ENCODE peak calls at places on chromosomes 4 and X, in nine cellular contexts. One of them, this sample, is unnamed.

GRCh38 chrX:71439898-71440297 is 73.7 kb downstream of the TAF1 start:
- DNase-seq in effector memory CD4-positive, alpha-beta T cell: no peak
- DNase-seq in CD8-positive, alpha-beta memory T cell: no peak
- DNase-seq in testis: no peak
- DNase-seq in brain microvascular endothelial cell: no peak
- DNase-seq in endodermal cell: no peak
- DNase-seq in neuronal stem cell: no peak
- DNase-seq in psoas muscle: no peak
- DNase-seq in adipocyte: no peak
- DNase-seq in this sample: no peak

GRCh38 chr4:113384600-113384999 is 335.1 kb downstream of the ANK2 start:
- DNase-seq in CD8-positive, alpha-beta memory T cell: no peak
- DNase-seq in neuronal stem cell: no peak
- DNase-seq in adipocyte: peak; percentile 29
- DNase-seq in testis: no peak
- DNase-seq in effector memory CD4-positive, alpha-beta T cell: no peak
- DNase-seq in brain microvascular endothelial cell: no peak
- DNase-seq in endodermal cell: no peak
- DNase-seq in psoas muscle: no peak
- DNase-seq in this sample: peak; percentile 64

GRCh38 chr4:33104190-33104773 is 2384.1 kb downstream of the PCDH7 start:
- DNase-seq in endodermal cell: no peak
- DNase-seq in CD8-positive, alpha-beta memory T cell: no peak
- DNase-seq in psoas muscle: no peak
- DNase-seq in adipocyte: peak; percentile 28
- DNase-seq in testis: no peak
- DNase-seq in brain microvascular endothelial cell: no peak
- DNase-seq in effector memory CD4-positive, alpha-beta T cell: no peak
- DNase-seq in neuronal stem cell: no peak
- DNase-seq in this sample: peak; percentile 6

GRCh38 chr4:38765391-38765790 is 17.4 kb downstream of the TLR10 start:
- DNase-seq in brain microvascular endothelial cell: peak; percentile 67
- DNase-seq in CD8-positive, alpha-beta memory T cell: no peak
- DNase-seq in neuronal stem cell: no peak
- DNase-seq in testis: no peak
- DNase-seq in effector memory CD4-positive, alpha-beta T cell: no peak
- DNase-seq in psoas muscle: no peak
- DNase-seq in endodermal cell: no peak
- DNase-seq in adipocyte: no peak
- DNase-seq in this sample: no peak

GRCh38 chrX:117429511-117429910 is 687.1 kb downstream of the KLHL13 start:
- DNase-seq in brain microvascular endothelial cell: no peak
- DNase-seq in psoas muscle: no peak
- DNase-seq in adipocyte: no peak
- DNase-seq in effector memory CD4-positive, alpha-beta T cell: no peak
- DNase-seq in testis: no peak
- DNase-seq in CD8-positive, alpha-beta memory T cell: no peak
- DNase-seq in neuronal stem cell: no peak
- DNase-seq in endodermal cell: no peak
- DNase-seq in this sample: no peak

GRCh38 chr4:82044141-82044993 is 329.4 kb downstream of the HNRNPD start:
- DNase-seq in adipocyte: peak; percentile 70
- DNase-seq in brain microvascular endothelial cell: peak; percentile 19
- DNase-seq in endodermal cell: peak; percentile 93
- DNase-seq in neuronal stem cell: peak; percentile 72
- DNase-seq in testis: peak; percentile 68
- DNase-seq in psoas muscle: peak; percentile 60
- DNase-seq in effector memory CD4-positive, alpha-beta T cell: no peak
- DNase-seq in CD8-positive, alpha-beta memory T cell: no peak
- DNase-seq in this sample: peak; percentile 54

GRCh38 chrX:49061916-49062315 is 3.1 kb downstream of the CCDC120 start:
- DNase-seq in endodermal cell: no peak
- DNase-seq in adipocyte: no peak
- DNase-seq in psoas muscle: no peak
- DNase-seq in testis: no peak
- DNase-seq in brain microvascular endothelial cell: no peak
- DNase-seq in CD8-positive, alpha-beta memory T cell: no peak
- DNase-seq in neuronal stem cell: no peak
- DNase-seq in effector memory CD4-positive, alpha-beta T cell: no peak
- DNase-seq in this sample: no peak

GRCh38 chr4:100742045-100742444 is 224.2 kb upstream of the EMCN start:
- DNase-seq in neuronal stem cell: no peak
- DNase-seq in effector memory CD4-positive, alpha-beta T cell: no peak
- DNase-seq in endodermal cell: no peak
- DNase-seq in brain microvascular endothelial cell: peak; percentile 40
- DNase-seq in adipocyte: peak; percentile 38
- DNase-seq in psoas muscle: no peak
- DNase-seq in testis: no peak
- DNase-seq in CD8-positive, alpha-beta memory T cell: no peak
- DNase-seq in this sample: peak; percentile 81

GRCh38 chr4:101678180-101678579 is 112.3 kb upstream of the BANK1 start:
- DNase-seq in endodermal cell: no peak
- DNase-seq in testis: no peak
- DNase-seq in adipocyte: peak; percentile 27
- DNase-seq in neuronal stem cell: no peak
- DNase-seq in psoas muscle: no peak
- DNase-seq in effector memory CD4-positive, alpha-beta T cell: no peak
- DNase-seq in brain microvascular endothelial cell: no peak
- DNase-seq in CD8-positive, alpha-beta memory T cell: no peak
- DNase-seq in this sample: no peak

GRCh38 chr4:38894340-38894982 is 26.9 kb downstream of the FAM114A1 start:
- DNase-seq in effector memory CD4-positive, alpha-beta T cell: no peak
- DNase-seq in testis: no peak
- DNase-seq in CD8-positive, alpha-beta memory T cell: no peak
- DNase-seq in brain microvascular endothelial cell: no peak
- DNase-seq in adipocyte: no peak
- DNase-seq in neuronal stem cell: no peak
- DNase-seq in endodermal cell: no peak
- DNase-seq in psoas muscle: no peak
- DNase-seq in this sample: no peak

GRCh38 chrX:139691493-139691842 is 16.5 kb downstream of the MCF2 start:
- DNase-seq in adipocyte: peak; percentile 4
- DNase-seq in effector memory CD4-positive, alpha-beta T cell: no peak
- DNase-seq in testis: peak; percentile 26
- DNase-seq in neuronal stem cell: no peak
- DNase-seq in CD8-positive, alpha-beta memory T cell: no peak
- DNase-seq in psoas muscle: no peak
- DNase-seq in brain microvascular endothelial cell: no peak
- DNase-seq in endodermal cell: no peak
- DNase-seq in this sample: peak; percentile 2

GRCh38 chrX:9770319-9770718 is 4.7 kb upstream of the GPR143 start:
- DNase-seq in CD8-positive, alpha-beta memory T cell: no peak
- DNase-seq in endodermal cell: peak; percentile 51
- DNase-seq in neuronal stem cell: no peak
- DNase-seq in brain microvascular endothelial cell: no peak
- DNase-seq in testis: no peak
- DNase-seq in effector memory CD4-positive, alpha-beta T cell: no peak
- DNase-seq in adipocyte: no peak
- DNase-seq in psoas muscle: no peak
- DNase-seq in this sample: peak; percentile 61

GRCh38 chrX:78375894-78376293 is 48.5 kb upstream of the CYSLTR1 start:
- DNase-seq in effector memory CD4-positive, alpha-beta T cell: no peak
- DNase-seq in neuronal stem cell: no peak
- DNase-seq in psoas muscle: no peak
- DNase-seq in testis: no peak
- DNase-seq in endodermal cell: no peak
- DNase-seq in brain microvascular endothelial cell: no peak
- DNase-seq in CD8-positive, alpha-beta memory T cell: no peak
- DNase-seq in adipocyte: no peak
- DNase-seq in this sample: no peak

GRCh38 chrX:53321216-53321942 is 40.0 kb upstream of the IQSEC2 start:
- DNase-seq in psoas muscle: peak; percentile 25
- DNase-seq in effector memory CD4-positive, alpha-beta T cell: no peak
- DNase-seq in brain microvascular endothelial cell: no peak
- DNase-seq in testis: no peak
- DNase-seq in adipocyte: peak; percentile 39
- DNase-seq in endodermal cell: peak; percentile 58
- DNase-seq in CD8-positive, alpha-beta memory T cell: no peak
- DNase-seq in neuronal stem cell: no peak
- DNase-seq in this sample: no peak

GRCh38 chr4:83043801-83044407 is 8.9 kb downstream of the COPS4 start:
- DNase-seq in endodermal cell: no peak
- DNase-seq in neuronal stem cell: no peak
- DNase-seq in effector memory CD4-positive, alpha-beta T cell: no peak
- DNase-seq in testis: no peak
- DNase-seq in adipocyte: peak; percentile 73
- DNase-seq in CD8-positive, alpha-beta memory T cell: no peak
- DNase-seq in psoas muscle: no peak
- DNase-seq in brain microvascular endothelial cell: peak; percentile 9
- DNase-seq in this sample: peak; percentile 51

GRCh38 chr4:99637174-99637573 is 20.5 kb downstream of the C4orf54 start:
- DNase-seq in psoas muscle: no peak
- DNase-seq in effector memory CD4-positive, alpha-beta T cell: no peak
- DNase-seq in testis: no peak
- DNase-seq in CD8-positive, alpha-beta memory T cell: no peak
- DNase-seq in endodermal cell: no peak
- DNase-seq in neuronal stem cell: no peak
- DNase-seq in adipocyte: no peak
- DNase-seq in brain microvascular endothelial cell: no peak
- DNase-seq in this sample: no peak

GRCh38 chrX:111318901-111319300 is 48.6 kb upstream of the CAPN6 start:
- DNase-seq in testis: no peak
- DNase-seq in effector memory CD4-positive, alpha-beta T cell: no peak
- DNase-seq in adipocyte: no peak
- DNase-seq in CD8-positive, alpha-beta memory T cell: no peak
- DNase-seq in psoas muscle: no peak
- DNase-seq in neuronal stem cell: no peak
- DNase-seq in brain microvascular endothelial cell: no peak
- DNase-seq in endodermal cell: no peak
- DNase-seq in this sample: no peak

GRCh38 chr4:181674315-181674714 is 568.9 kb upstream of the TENM3 start:
- DNase-seq in effector memory CD4-positive, alpha-beta T cell: no peak
- DNase-seq in CD8-positive, alpha-beta memory T cell: no peak
- DNase-seq in psoas muscle: no peak
- DNase-seq in brain microvascular endothelial cell: no peak
- DNase-seq in testis: no peak
- DNase-seq in endodermal cell: no peak
- DNase-seq in adipocyte: peak; percentile 76
- DNase-seq in neuronal stem cell: no peak
- DNase-seq in this sample: peak; percentile 66

GRCh38 chrX:153610834-153611209 is 11.9 kb upstream of the CCNQ start:
- DNase-seq in psoas muscle: no peak
- DNase-seq in CD8-positive, alpha-beta memory T cell: no peak
- DNase-seq in brain microvascular endothelial cell: no peak
- DNase-seq in neuronal stem cell: no peak
- DNase-seq in endodermal cell: no peak
- DNase-seq in effector memory CD4-positive, alpha-beta T cell: no peak
- DNase-seq in testis: no peak
- DNase-seq in adipocyte: no peak
- DNase-seq in this sample: no peak

DNA sequence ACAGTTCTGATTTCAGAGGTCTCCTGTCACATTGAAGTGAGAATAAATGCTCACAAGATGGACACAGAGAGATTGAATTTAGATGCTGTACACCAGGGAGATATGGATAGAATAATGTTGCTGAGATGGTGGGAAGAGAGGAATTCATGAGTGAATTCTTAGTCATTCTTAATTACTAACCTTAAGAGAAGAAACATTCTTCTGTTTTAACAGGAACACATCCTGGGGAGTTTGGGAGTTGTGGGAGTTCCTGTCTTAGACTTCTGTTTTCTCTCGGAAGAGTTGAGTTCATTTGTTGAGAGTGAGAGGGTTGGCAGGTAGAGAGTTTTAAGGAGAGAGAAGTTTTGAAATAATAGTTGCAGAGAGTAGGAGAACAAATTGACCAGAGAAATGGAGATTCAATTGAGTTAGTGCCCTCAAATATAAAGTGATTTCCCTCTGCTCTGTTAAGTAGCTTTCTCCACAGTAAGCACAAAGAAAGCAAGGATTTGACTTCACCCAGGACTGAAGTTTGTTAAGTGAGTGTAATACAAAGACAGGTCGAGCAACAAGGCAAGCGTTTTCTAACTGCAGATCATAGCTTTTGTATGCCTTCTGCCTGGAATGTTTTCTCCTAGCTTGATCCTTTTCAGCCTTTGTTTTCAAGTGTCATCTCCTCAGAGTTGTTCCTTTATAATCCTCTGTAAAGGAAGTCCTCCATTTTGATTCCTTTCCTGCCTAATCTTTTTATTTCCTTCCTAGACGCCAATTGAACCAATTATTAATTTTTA is 205.9 kb downstream of the RAPGEF2 start:
- DNase-seq in effector memory CD4-positive, alpha-beta T cell: no peak
- DNase-seq in adipocyte: peak; percentile 13
- DNase-seq in testis: no peak
- DNase-seq in psoas muscle: no peak
- DNase-seq in endodermal cell: no peak
- DNase-seq in neuronal stem cell: peak; percentile 64
- DNase-seq in brain microvascular endothelial cell: no peak
- DNase-seq in CD8-positive, alpha-beta memory T cell: no peak
- DNase-seq in this sample: peak; percentile 14
- H3K4me3 ChIP-seq in effector memory CD4-positive, alpha-beta T cell: no peak overlapping the region
- H3K4me3 ChIP-seq in adipocyte: no peak overlapping the region
- H3K4me3 ChIP-seq in testis: no peak overlapping the region
- H3K4me3 ChIP-seq in psoas muscle: no peak overlapping the region
- H3K4me3 ChIP-seq in endodermal cell: no peak overlapping the region
- H3K4me3 ChIP-seq in neuronal stem cell: no peak overlapping the region
- H3K4me3 ChIP-seq in brain microvascular endothelial cell: no peak overlapping the region
- H3K4me3 ChIP-seq in CD8-positive, alpha-beta memory T cell: no peak overlapping the region
- H3K4me3 ChIP-seq in this sample: no peak overlapping the region

GRCh38 chrX:37779857-37780256 is at the start of gene CYBB:
- DNase-seq in CD8-positive, alpha-beta memory T cell: no peak
- DNase-seq in endodermal cell: no peak
- DNase-seq in adipocyte: no peak
- DNase-seq in brain microvascular endothelial cell: no peak
- DNase-seq in psoas muscle: no peak
- DNase-seq in neuronal stem cell: no peak
- DNase-seq in testis: no peak
- DNase-seq in effector memory CD4-positive, alpha-beta T cell: no peak
- DNase-seq in this sample: no peak
- H3K4me3 ChIP-seq in CD8-positive, alpha-beta memory T cell: no peak within 1 kb of the TSS
- H3K4me3 ChIP-seq in endodermal cell: no peak within 1 kb of the TSS
- H3K4me3 ChIP-seq in adipocyte: no peak within 1 kb of the TSS
- H3K4me3 ChIP-seq in brain microvascular endothelial cell: no peak within 1 kb of the TSS
- H3K4me3 ChIP-seq in psoas muscle: peak within 1 kb of the TSS; percentile 16
- H3K4me3 ChIP-seq in neuronal stem cell: no peak within 1 kb of the TSS
- H3K4me3 ChIP-seq in testis: no peak within 1 kb of the TSS
- H3K4me3 ChIP-seq in effector memory CD4-positive, alpha-beta T cell: no peak within 1 kb of the TSS
- H3K4me3 ChIP-seq in this sample: no peak within 1 kb of the TSS

GRCh38 chrX:72573158-72573511 is 492 bp upstream of the HDAC8 start:
- DNase-seq in effector memory CD4-positive, alpha-beta T cell: no peak
- DNase-seq in brain microvascular endothelial cell: no peak
- DNase-seq in neuronal stem cell: no peak
- DNase-seq in psoas muscle: no peak
- DNase-seq in CD8-positive, alpha-beta memory T cell: no peak
- DNase-seq in adipocyte: no peak
- DNase-seq in endodermal cell: no peak
- DNase-seq in testis: no peak
- DNase-seq in this sample: no peak
- H3K4me3 ChIP-seq in effector memory CD4-positive, alpha-beta T cell: peak overlapping the region; percentile 71
- H3K4me3 ChIP-seq in brain microvascular endothelial cell: peak overlapping the region; percentile 73
- H3K4me3 ChIP-seq in neuronal stem cell: no peak overlapping the region
- H3K4me3 ChIP-seq in psoas muscle: peak overlapping the region; percentile 68
- H3K4me3 ChIP-seq in CD8-positive, alpha-beta memory T cell: peak overlapping the region; percentile 96
- H3K4me3 ChIP-seq in adipocyte: peak overlapping the region; percentile 84
- H3K4me3 ChIP-seq in endodermal cell: peak overlapping the region; percentile 96
- H3K4me3 ChIP-seq in testis: peak overlapping the region; percentile 58
- H3K4me3 ChIP-seq in this sample: peak overlapping the region; percentile 79

DNA sequence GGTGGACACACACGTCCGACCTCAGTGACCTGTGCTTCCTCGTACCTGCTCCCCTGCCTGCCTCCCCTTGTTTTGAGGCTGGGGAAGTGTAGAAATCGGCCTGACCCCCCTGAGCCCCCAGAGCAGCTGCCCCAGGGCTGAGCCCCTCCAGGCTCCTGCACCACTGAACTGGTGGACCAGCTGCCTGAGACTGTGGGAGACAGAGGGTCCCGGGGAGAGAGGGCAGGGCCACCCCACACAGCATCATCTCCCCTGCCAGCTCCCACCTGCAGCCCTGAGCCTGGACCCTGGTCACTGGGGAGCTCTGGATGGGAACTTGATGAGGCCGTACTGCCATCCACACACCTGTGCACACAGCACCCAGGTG is 15.0 kb upstream of the NAT8L start:
- DNase-seq in psoas muscle: no peak
- DNase-seq in neuronal stem cell: no peak
- DNase-seq in endodermal cell: no peak
- DNase-seq in adipocyte: no peak
- DNase-seq in brain microvascular endothelial cell: no peak
- DNase-seq in effector memory CD4-positive, alpha-beta T cell: no peak
- DNase-seq in testis: no peak
- DNase-seq in CD8-positive, alpha-beta memory T cell: no peak
- DNase-seq in this sample: no peak
- H3K4me3 ChIP-seq in psoas muscle: no peak overlapping the region
- H3K4me3 ChIP-seq in neuronal stem cell: no peak overlapping the region
- H3K4me3 ChIP-seq in endodermal cell: no peak overlapping the region
- H3K4me3 ChIP-seq in adipocyte: no peak overlapping the region
- H3K4me3 ChIP-seq in brain microvascular endothelial cell: no peak overlapping the region
- H3K4me3 ChIP-seq in effector memory CD4-positive, alpha-beta T cell: no peak overlapping the region
- H3K4me3 ChIP-seq in testis: no peak overlapping the region
- H3K4me3 ChIP-seq in CD8-positive, alpha-beta memory T cell: no peak overlapping the region
- H3K4me3 ChIP-seq in this sample: no peak overlapping the region

This sample was measured in fibroblast of pulmonary artery.